ENCODE peak calls at places on chromosomes 7 and 10, in six cellular contexts. G is neuronal stem cell, F is mesendoderm, J is H1, V is mesenchymal stem cell, R is IMR-90. Y is an unnamed sample.

GRCh38 chr10:31929986-31930675 is 1.5 kb upstream of the ARHGAP12 start:
- DNase-seq in G (no peak), F (peak; percentile 69), J (no peak), V (no peak), R (no peak), Y (no peak)

GRCh38 chr7:93231799-93232672 is at the start of gene VPS50:
- DNase-seq in G (peak; percentile 93), F (peak; percentile 99), J (peak; percentile 84), V (peak; percentile 97), R (peak; percentile 93), Y (peak; percentile 98)

GRCh38 chr7:13641699-13642098 is 347.8 kb downstream of the ETV1 start:
- DNase-seq in G (no peak), F (peak; percentile 31), J (no peak), V (peak; percentile 62), R (peak; percentile 33), Y (no peak)

GRCh38 chr7:30251708-30252329 is 32.6 kb upstream of the ZNRF2 start:
- DNase-seq in G (no peak), F (no peak), J (no peak), V (peak; percentile 12), R (no peak), Y (no peak)

GRCh38 chr7:28625446-28625845 is 213.1 kb downstream of the CREB5 start:
- DNase-seq in G (no peak), F (no peak), J (no peak), V (no peak), R (peak; percentile 15), Y (no peak)

GRCh38 chr7:83415840-83416239 is 233.1 kb downstream of the SEMA3E start:
- DNase-seq in G (peak; percentile 15), F (peak; percentile 83), J (no peak), V (no peak), R (no peak), Y (no peak)

GRCh38 chr10:113853577-113854018 is 284 bp downstream of the DCLRE1A start:
- DNase-seq in G (peak; percentile 14), F (no peak), J (no peak), V (peak; percentile 31), R (peak; percentile 6), Y (no peak)

GRCh38 chr7:35185908-35186731 is 67.8 kb downstream of the TBX20 start:
- DNase-seq in G (peak; percentile 35), F (peak; percentile 80), J (no peak), V (peak; percentile 61), R (peak; percentile 8), Y (peak; percentile 74)

GRCh38 chr10:89091501-89091900 is 100.9 kb downstream of the FAS start:
- DNase-seq in G (no peak), F (no peak), J (no peak), V (peak; percentile 17), R (peak; percentile 39), Y (no peak)

GRCh38 chr7:434891-435486 is 84.7 kb downstream of the PDGFA start:
- DNase-seq in G (no peak), F (peak; percentile 92), J (peak; percentile 61), V (no peak), R (no peak), Y (peak; percentile 78)

GRCh38 chr10:35449944-35450343 is 113.6 kb downstream of the CCNY start:
- DNase-seq in G (no peak), F (no peak), J (no peak), V (no peak), R (no peak), Y (no peak)

GRCh38 chr10:35453855-35454532 is 117.7 kb downstream of the CCNY start:
- DNase-seq in G (no peak), F (no peak), J (no peak), V (peak; percentile 28), R (peak; percentile 74), Y (no peak)

GRCh38 chr10:35452847-35453246 is 116.5 kb downstream of the CCNY start:
- DNase-seq in G (no peak), F (no peak), J (no peak), V (no peak), R (no peak), Y (no peak)

GRCh38 chr10:35448687-35449662 is 112.7 kb downstream of the CCNY start:
- DNase-seq in G (no peak), F (no peak), J (no peak), V (peak; percentile 13), R (no peak), Y (no peak)

DNA sequence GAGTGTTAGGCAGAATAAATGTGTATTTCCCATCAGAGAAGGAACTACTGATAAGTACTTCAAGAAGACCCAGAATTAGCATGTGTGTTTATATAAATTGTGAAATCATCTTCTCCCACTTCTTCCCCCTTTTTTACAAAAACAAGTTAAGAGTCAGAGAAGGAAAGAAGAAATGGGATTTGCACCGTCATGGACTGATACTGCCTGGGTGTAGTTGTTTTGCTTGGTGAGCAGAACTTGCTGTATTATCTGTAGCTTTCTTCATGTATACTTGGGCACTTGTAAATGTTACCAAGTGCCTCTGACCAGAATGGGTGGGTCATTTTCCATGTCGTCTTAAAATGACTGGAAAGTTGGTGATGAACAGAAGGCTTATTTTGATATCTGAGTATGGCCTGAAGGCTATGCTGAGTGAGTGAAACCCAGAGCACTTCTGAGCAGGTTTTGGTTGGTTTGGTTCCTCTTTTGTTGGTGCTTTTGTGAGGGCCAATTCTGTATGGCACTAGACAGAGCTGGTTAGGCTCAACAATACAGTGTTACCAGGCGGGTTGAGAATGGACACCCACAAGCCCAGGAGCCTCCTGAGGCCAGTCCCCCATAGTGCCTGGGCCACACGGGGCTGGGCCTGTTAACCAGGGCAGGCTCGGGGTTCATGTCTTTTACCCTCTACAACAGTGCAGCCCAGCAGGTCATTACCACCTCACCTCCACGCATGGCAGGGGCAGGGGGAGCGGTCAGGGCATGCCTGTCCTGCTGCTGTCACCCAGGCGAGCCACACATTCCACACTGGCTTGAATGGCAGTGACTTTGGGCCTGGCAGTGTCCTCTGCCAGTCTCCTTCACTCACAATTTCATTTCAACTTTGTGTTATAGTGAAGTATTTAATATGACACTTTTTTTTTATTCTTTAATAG is 115.1 kb downstream of the CCNY start:
- DNase-seq in G (no peak), F (no peak), J (no peak), V (peak; percentile 47), R (peak; percentile 63), Y (no peak)
- H3K23ac ChIP-seq in G (no peak overlapping the region), F (no peak overlapping the region), J (no peak overlapping the region), V (peak overlapping the region; percentile 87), R (peak overlapping the region; percentile 39), Y (no peak overlapping the region)

DNA sequence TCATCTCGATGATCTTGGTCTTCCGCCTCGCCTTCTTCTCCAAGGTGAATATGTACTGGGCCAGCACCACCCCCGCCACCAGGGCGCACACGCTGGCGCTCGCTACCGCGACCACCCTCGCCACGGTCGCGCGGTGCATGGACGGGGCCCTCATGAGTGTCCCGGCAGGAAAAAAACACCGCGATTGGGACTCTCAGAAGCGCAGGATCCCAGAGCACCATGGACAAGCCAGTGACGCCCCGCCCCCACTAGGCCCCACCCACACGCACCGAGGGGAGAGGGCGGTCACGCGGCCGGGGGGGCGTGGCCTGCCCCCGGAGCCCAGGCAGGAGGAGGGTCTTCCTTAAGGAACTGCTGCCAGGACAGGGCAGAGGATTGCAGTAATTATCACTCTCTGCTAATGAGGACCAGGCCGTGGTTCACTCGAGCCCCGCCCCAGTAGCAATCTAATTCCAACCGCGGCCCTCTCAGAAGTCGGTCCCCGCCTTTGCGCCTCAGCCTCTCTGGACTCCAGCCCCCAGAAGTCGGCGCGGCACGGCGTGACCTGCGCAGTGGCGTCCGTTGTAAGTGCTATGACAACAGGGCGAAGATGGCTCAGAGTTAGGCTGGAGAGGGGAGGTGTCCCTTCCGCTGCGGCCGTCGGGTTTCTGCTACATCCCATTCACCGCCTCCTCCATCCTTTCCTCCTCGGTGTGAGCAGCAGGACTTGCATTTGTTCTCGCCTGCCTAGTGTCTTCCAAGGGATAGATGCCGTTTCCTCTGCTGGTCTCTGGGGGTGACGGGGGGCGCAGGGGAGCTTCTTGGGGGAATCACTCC is at the start of gene BBS9:
- DNase-seq in G (peak; percentile 94), F (peak; percentile 99), J (peak; percentile 91), V (peak; percentile 98), R (peak; percentile 90), Y (peak; percentile 97)
- H3K18ac ChIP-seq in G (peak within 1 kb of the TSS; percentile 96), F (peak within 1 kb of the TSS; percentile 72), J (peak within 1 kb of the TSS; percentile 60), V (peak within 1 kb of the TSS; percentile 96), R (peak within 1 kb of the TSS; percentile 81), Y (no peak within 1 kb of the TSS)

DNA sequence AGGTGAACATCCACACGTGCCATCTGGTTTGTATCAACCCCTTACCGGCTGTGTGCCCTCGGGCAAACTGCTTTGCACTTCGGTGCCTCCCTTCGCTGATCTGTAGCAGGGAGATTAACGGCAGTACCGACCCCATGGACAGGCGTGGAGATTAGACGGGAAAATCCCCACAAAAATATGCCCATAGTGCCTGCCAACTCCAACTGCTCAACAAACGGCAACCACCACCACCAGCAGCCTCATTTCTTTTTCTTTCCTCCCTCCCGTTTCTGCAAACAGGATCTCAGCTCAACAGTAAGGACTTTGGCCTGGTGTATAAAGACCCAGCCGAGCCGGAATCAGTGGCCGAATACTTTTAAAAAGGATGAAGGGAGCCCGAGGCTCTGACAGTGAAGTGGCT is 31.0 kb downstream of the CHST15 start:
- DNase-seq in G (no peak), F (no peak), J (no peak), V (no peak), R (no peak), Y (no peak)
- H2BK5ac ChIP-seq in G (no peak overlapping the region), F (no peak overlapping the region), J (no peak overlapping the region), V (no peak overlapping the region), R (no peak overlapping the region), Y (no peak overlapping the region)

DNA sequence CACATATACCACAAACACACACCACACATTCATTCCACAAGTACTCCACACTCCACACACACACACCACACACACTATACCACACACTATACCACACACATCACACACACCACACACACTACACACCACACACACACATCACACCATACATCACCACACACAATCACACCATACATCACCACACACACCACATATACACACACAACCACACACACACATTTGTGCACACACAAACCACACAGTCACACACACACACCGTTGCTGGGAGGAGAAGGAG is 112.8 kb downstream of the PTPN20 start:
- DNase-seq in G (no peak), F (no peak), J (no peak), V (no peak), R (no peak), Y (peak; percentile 10)
- H3K23ac ChIP-seq in G (no peak overlapping the region), F (no peak overlapping the region), J (no peak overlapping the region), V (no peak overlapping the region), R (peak overlapping the region; percentile 46), Y (no peak overlapping the region)

DNA sequence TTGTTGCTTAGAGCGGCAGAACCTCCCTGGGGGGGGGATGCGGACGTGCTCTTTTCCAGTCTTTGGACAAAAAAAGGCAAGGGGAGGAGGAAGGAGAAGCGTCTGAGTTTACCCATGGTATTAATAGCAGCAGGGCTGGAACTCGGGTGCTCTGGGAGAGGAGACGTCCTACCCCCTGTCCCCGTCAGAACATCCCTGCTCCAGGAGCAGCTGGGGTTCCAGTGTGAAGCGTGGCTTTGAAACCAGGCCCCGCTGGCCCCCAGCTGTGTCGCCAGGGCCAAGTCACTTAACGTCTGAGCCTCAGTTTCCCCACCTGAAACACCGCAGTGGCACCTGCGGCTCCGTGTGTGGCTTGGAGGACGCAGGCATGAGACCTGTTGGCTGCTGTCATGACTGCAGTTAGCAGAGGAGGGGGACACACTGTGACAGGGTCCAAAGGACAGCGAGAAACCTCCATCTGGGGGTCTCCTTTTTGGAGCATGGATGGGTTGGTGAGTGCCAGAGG is 1.4 kb downstream of the AMZ1 start:
- DNase-seq in G (no peak), F (no peak), J (no peak), V (no peak), R (no peak), Y (no peak)
- H3K18ac ChIP-seq in G (peak overlapping the region; percentile 7), F (no peak overlapping the region), J (no peak overlapping the region), V (no peak overlapping the region), R (no peak overlapping the region), Y (no peak overlapping the region)

Y was measured in H9.